ENCODE peak calls at places on chromosomes 2 and 18, in seven cellular contexts. Q, J, O, E, U, B and N are unnamed samples. For H3K36me3, the result is how much of the 10 kb centered on the place peaks cover.

GRCh38 chr18:44716697-44717163 is 36.0 kb downstream of the SETBP1 start:
- DNase-seq in Q (no peak), J (no peak), O (no peak), E (no peak), U (no peak), B (no peak), N (no peak)

GRCh38 chr2:170770304-170771048 is at the start of gene ERICH2:
- DNase-seq in Q (peak), J (peak), O (peak), E (peak), U (peak), B (peak), N (peak)

GRCh38 chr2:46362667-46363012 is 65.4 kb downstream of the EPAS1 start:
- DNase-seq in Q (no peak), J (no peak), O (peak), E (no peak), U (no peak), B (no peak), N (no peak)

GRCh38 chr2:8548871-8549221 is 133.0 kb upstream of the ID2 start:
- DNase-seq in Q (no peak), J (no peak), O (no peak), E (no peak), U (no peak), B (no peak), N (no peak)

GRCh38 chr2:120613742-120614481 is 121.8 kb upstream of the GLI2 start:
- DNase-seq in Q (no peak), J (no peak), O (peak), E (no peak), U (no peak), B (no peak), N (no peak)

GRCh38 chr2:11669454-11670291 is at the start of gene NTSR2:
- DNase-seq in Q (peak), J (no peak), O (peak), E (no peak), U (peak), B (peak), N (peak)

GRCh38 chr18:79241755-79242154 is 154.0 kb upstream of the NFATC1 start:
- DNase-seq in Q (no peak), J (no peak), O (no peak), E (no peak), U (no peak), B (no peak), N (no peak)

GRCh38 chr18:23648930-23649622 is 13.6 kb downstream of the ANKRD29 start:
- DNase-seq in Q (no peak), J (no peak), O (no peak), E (no peak), U (peak), B (no peak), N (no peak)

GRCh38 chr2:102064679-102065674 is 73.2 kb downstream of the IL1R2 start:
- DNase-seq in Q (no peak), J (no peak), O (peak), E (no peak), U (no peak), B (no peak), N (no peak)

DNA sequence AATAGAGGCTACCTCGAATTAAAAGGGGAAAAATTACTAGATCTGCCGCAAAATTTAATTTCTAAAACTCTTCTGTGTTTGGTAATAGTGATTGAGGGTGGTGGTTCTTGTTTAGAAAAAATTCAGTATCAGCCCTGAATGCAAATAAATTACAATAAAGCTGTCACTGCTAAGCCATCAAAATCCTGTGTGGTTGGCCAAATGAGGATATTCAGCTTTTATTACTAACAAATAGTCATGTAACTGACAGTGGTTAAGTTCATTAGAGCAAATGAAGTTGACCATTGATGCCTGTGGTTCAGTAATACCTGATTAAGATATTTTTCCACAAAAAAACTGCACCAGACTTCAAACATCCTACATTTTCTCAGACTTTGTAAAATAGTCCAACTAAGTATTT is 14.4 kb downstream of the PPP1CB start:
- DNase-seq in Q (no peak), J (no peak), O (no peak), E (no peak), U (no peak), B (no peak), N (no peak)
- H3K4me3 ChIP-seq in Q (no peak), J (no peak), O (no peak), E (no peak), U (no peak), B (no peak), N (no peak)

DNA sequence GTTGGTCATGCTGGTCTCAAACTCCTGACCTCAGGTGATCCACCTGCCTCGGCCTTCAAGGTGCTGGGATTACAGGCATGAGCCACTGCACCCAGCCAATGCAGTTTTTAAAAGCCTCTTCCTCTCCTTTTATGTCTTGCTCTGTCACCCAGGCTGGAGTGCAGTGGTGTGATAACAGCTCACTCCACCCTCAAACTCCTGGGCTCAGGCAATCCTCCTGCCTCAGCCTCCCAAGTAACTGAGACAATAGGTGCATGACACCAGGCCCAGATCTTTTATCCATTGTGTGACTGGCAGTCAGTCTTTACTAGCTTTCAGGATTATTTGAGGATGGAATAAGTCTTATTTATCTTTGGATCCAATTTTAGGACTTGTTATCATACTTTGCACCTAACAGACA is 13.2 kb downstream of the KCTD18 start:
- DNase-seq in Q (no peak), J (no peak), O (no peak), E (no peak), U (no peak), B (no peak), N (no peak)
- H3K36me3 ChIP-seq in Q (under half), J (under half), O (under half), E (under half), U (under half), B (under half), N (under half)

GRCh38 chr2:74474899-74475298 is 2.4 kb upstream of the MRPL53 start:
- DNase-seq in Q (no peak), J (no peak), O (no peak), E (no peak), U (no peak), B (no peak), N (no peak)

GRCh38 chr2:74474481-74474880 is 2.0 kb upstream of the MRPL53 start:
- DNase-seq in Q (no peak), J (no peak), O (no peak), E (no peak), U (no peak), B (peak), N (no peak)

GRCh38 chr2:74471332-74472065 is 981 bp downstream of the MRPL53 start:
- DNase-seq in Q (no peak), J (no peak), O (no peak), E (no peak), U (no peak), B (no peak), N (no peak)

GRCh38 chr2:74472945-74473258 is 422 bp upstream of the MRPL53 start:
- DNase-seq in Q (no peak), J (no peak), O (no peak), E (no peak), U (no peak), B (no peak), N (no peak)

GRCh38 chr2:74472086-74472944 is at the start of gene MRPL53:
- DNase-seq in Q (peak), J (peak), O (peak), E (peak), U (peak), B (peak), N (peak)
- TF ChIP-seq POLR2A in Q (peak), J (peak), O (no peak), E (peak), U (peak), B (peak), N (no peak)

GRCh38 chr2:221501210-221501882 is 70.8 kb downstream of the EPHA4 start:
- DNase-seq in Q (no peak), J (no peak), O (peak), E (no peak), U (peak), B (no peak), N (no peak)
- H3K4me3 ChIP-seq in Q (no peak), J (no peak), O (no peak), E (no peak), U (no peak), B (no peak), N (no peak)

GRCh38 chr18:58952871-58953270 is 88.2 kb downstream of the ZNF532 start:
- DNase-seq in Q (no peak), J (no peak), O (no peak), E (no peak), U (no peak), B (no peak), N (no peak)
- H3K36me3 ChIP-seq in Q (under half), J (under half), O (under half), E (under half), U (under half), B (under half), N (under half)